ENCODE peak calls at places on chromosomes 16 and 17, in four cellular contexts. C is endodermal cell, G is upper lobe of right lung, X is K562. E is an unnamed sample.

GRCh38 chr17:37361543-37361942 is 14.2 kb upstream of the C17orf78 start:
- DNase-seq in C (no peak), G (no peak), X (no peak), E (no peak)

GRCh38 chr16:65268331-65268730 is 146.5 kb upstream of the CDH11 start:
- DNase-seq in C (no peak), G (no peak), X (no peak), E (no peak)

GRCh38 chr17:77317091-77317519 is 176.3 kb downstream of the SEC14L1 start:
- DNase-seq in C (peak; percentile 53), G (peak; percentile 50), X (no peak), E (no peak)

GRCh38 chr16:3190949-3191353 is 2.9 kb downstream of the OR1F1 start:
- DNase-seq in C (no peak), G (no peak), X (peak; percentile 50), E (no peak)

GRCh38 chr17:44324092-44324570 is 492 bp downstream of the SLC25A39 start:
- DNase-seq in C (no peak), G (peak; percentile 79), X (peak; percentile 41), E (no peak)

GRCh38 chr17:68805609-68806008 is 149.6 kb downstream of the ABCA8 start:
- DNase-seq in C (no peak), G (no peak), X (no peak), E (no peak)

GRCh38 chr16:1726661-1727502 is 20.9 kb downstream of the MAPK8IP3 start:
- DNase-seq in C (no peak), G (no peak), X (no peak), E (no peak)

GRCh38 chr17:9529033-9529748 is 46.4 kb downstream of the STX8 start:
- DNase-seq in C (no peak), G (no peak), X (peak; percentile 19), E (no peak)

GRCh38 chr17:82490512-82491195 is 28.9 kb upstream of the FOXK2 start:
- DNase-seq in C (no peak), G (no peak), X (no peak), E (peak; percentile 35)

GRCh38 chr17:20156196-20157077 is 147.3 kb downstream of the SPECC1 start:
- DNase-seq in C (peak; percentile 93), G (peak; percentile 82), X (peak; percentile 48), E (peak; percentile 59)

GRCh38 chr17:59505610-59506276 is 59.7 kb upstream of the DHX40 start:
- DNase-seq in C (peak; percentile 64), G (no peak), X (no peak), E (no peak)

GRCh38 chr16:60642956-60643355 is 1393.3 kb downstream of the CDH8 start:
- DNase-seq in C (no peak), G (no peak), X (no peak), E (no peak)

GRCh38 chr16:85520853-85521736 is 92.0 kb upstream of the GSE1 start:
- DNase-seq in C (no peak), G (peak; percentile 94), X (no peak), E (no peak)

GRCh38 chr17:19753049-19753444 is 4.9 kb upstream of the ALDH3A1 start:
- DNase-seq in C (no peak), G (peak; percentile 91), X (no peak), E (no peak)

GRCh38 chr17:44990994-44991393 is 22.9 kb upstream of the C1QL1 start:
- DNase-seq in C (no peak), G (no peak), X (no peak), E (no peak)

GRCh38 chr17:30302241-30302640 is 10.5 kb upstream of the BLMH start:
- DNase-seq in C (no peak), G (no peak), X (no peak), E (no peak)

GRCh38 chr17:352421-353212 is at the start of gene RPH3AL:
- DNase-seq in C (peak; percentile 88), G (peak; percentile 89), X (no peak), E (peak; percentile 60)

GRCh38 chr16:84816023-84816422 is 3.8 kb upstream of the CRISPLD2 start:
- DNase-seq in C (no peak), G (no peak), X (no peak), E (no peak)

GRCh38 chr16:4641876-4642275 is 17.2 kb downstream of the MGRN1 start:
- DNase-seq in C (no peak), G (no peak), X (no peak), E (no peak)

GRCh38 chr16:3195975-3196374 is 8.0 kb downstream of the OR1F1 start:
- DNase-seq in C (peak; percentile 53), G (no peak), X (no peak), E (no peak)

DNA sequence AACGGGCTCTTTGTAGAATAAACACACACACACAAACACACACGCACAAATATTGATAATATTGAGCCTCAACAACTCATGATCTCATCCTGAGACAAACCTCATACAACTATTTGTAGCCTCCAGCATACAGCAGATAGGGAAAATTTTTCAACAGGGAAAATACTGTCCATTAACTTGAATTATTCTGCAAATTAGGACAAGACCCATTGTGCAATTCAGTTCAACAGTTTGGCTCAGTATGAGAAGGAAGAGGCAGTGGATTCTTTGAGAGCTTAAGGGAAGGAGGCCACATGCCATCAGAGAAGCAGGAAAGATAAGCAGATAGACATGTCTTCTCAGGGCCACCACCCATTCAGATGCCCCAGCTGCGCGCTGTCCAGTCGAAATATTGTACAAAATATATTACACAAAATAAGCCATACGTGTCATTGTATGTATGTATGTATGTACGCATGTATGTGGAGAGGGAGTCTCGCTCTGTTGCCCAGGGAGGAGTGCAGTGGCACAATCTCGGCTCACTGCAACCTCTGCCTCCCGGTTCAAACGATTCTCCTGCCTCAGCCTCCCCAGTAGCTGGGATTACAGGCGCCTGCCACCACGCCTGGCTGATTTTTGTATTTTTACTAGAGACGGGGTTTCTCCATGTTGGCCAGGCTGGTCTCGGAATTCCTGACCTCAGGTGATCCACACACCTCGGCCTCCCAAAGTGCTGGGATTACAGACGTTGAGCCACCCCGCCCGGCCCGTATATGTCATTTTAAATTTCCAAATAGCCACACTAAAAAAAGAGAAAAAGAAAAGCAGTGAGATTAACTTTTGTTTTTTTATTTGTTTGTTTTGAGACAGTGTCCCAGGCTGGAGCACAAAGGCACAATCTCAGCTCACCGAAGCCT is 1.8 kb downstream of the ZC3H7A start:
- DNase-seq in C (no peak), G (peak; percentile 45), X (peak; percentile 35), E (no peak)
- H3K4me1 ChIP-seq in C (peaks cover 26% of the 10 kb centered on the region), G (peaks cover 75% of the 10 kb centered on the region), X (peaks cover 42% of the 10 kb centered on the region), E (peaks cover 11% of the 10 kb centered on the region)

GRCh38 chr17:7573324-7574080 is 5.9 kb upstream of the CD68 start:
- DNase-seq in C (peak; percentile 95), G (peak; percentile 95), X (peak; percentile 88), E (peak; percentile 92)
- H3K4me1 ChIP-seq in C (peaks cover 4% of the 10 kb centered on the region), G (peaks cover 42% of the 10 kb centered on the region), X (peaks cover 8% of the 10 kb centered on the region), E (peaks cover 3% of the 10 kb centered on the region)

GRCh38 chr17:33858682-33859081 is 396.4 kb upstream of the CCL2 start:
- DNase-seq in C (no peak), G (no peak), X (peak; percentile 67), E (no peak)
- H3K4me1 ChIP-seq in C (no peaks in the 10 kb centered on the region), G (no peaks in the 10 kb centered on the region), X (no peaks in the 10 kb centered on the region), E (no peaks in the 10 kb centered on the region)

DNA sequence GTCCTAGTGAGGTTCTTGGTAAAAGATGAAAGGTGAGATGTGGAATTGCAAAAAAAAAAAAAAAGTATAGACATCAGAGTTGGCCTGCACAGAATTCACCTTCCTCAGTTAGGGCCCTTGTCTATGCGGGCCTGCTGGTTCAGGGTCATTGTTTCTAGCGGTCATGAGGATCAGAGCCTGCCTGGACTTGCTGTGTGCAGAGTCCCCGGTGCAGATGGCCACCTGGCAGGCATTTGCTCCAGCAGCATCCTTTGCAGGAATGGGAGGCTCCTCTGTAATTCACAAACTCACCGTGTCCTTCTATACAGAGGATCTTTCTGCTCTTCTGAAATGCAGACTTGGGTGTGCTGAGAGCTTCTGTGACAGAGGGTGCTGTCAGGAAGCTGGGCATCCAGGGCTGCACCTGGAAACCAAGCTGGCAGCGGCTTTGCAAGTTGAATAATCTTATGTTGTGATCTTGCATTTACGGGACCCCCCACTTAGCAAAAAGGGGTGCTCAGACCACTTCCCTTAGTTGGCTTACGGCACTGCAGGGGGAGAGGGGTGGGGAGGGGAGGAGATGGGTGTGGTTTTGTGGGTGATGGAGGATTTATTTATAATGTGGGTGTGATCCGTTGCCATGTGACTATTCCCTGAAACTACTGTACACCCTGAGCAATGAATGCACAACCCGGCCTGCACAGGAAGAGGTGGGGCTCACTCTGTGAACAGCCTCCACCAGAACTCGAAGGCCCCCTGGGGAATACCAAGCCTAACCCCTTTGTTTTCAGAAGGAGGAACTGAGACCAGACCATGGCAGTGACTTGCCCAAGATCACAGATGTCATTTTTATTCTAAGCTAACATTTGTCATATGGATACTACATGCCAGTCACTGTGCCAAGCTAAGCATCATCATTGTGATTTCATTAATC is 178.2 kb downstream of the PRKCB start:
- DNase-seq in C (no peak), G (no peak), X (no peak), E (no peak)
- H3K4me1 ChIP-seq in C (no peaks in the 10 kb centered on the region), G (peaks cover 3% of the 10 kb centered on the region), X (peaks cover 4% of the 10 kb centered on the region), E (no peaks in the 10 kb centered on the region)

GRCh38 chr16:82197540-82198240 is 27.7 kb upstream of the MPHOSPH6 start:
- DNase-seq in C (no peak), G (no peak), X (no peak), E (peak; percentile 33)

GRCh38 chr16:82201906-82202305 is 31.9 kb upstream of the MPHOSPH6 start:
- DNase-seq in C (no peak), G (no peak), X (no peak), E (no peak)

GRCh38 chr16:82199209-82199608 is 29.2 kb upstream of the MPHOSPH6 start:
- DNase-seq in C (no peak), G (no peak), X (no peak), E (no peak)

DNA sequence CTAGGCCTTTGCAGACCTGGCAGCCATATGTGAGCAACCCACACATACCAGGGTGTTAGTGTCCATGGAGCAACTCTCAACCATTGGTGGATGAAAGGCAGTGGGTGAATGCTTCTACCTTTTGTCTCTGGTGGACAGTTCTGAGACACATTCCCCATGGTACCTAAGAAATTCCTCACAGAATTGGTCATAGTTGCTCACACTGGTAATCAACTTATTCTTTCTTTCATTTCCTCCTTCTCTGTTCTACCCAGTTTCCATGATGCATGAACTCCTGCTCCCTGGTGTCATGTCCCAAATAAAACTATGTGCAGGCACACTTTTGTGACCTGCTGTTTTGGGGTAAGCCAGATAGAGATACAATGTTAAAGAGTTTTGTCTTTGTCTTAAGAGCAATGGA is 33.2 kb upstream of the MPHOSPH6 start:
- DNase-seq in C (no peak), G (no peak), X (no peak), E (no peak)
- H3K4me1 ChIP-seq in C (no peaks in the 10 kb centered on the region), G (no peaks in the 10 kb centered on the region), X (no peaks in the 10 kb centered on the region), E (no peaks in the 10 kb centered on the region)

GRCh38 chr17:79043931-79044320 is 20.0 kb downstream of the C1QTNF1 start:
- DNase-seq in C (no peak), G (peak; percentile 61), X (no peak), E (no peak)
- H3K4me1 ChIP-seq in C (no peaks in the 10 kb centered on the region), G (no peaks in the 10 kb centered on the region), X (peaks cover 17% of the 10 kb centered on the region), E (peaks cover 2% of the 10 kb centered on the region)

DNA sequence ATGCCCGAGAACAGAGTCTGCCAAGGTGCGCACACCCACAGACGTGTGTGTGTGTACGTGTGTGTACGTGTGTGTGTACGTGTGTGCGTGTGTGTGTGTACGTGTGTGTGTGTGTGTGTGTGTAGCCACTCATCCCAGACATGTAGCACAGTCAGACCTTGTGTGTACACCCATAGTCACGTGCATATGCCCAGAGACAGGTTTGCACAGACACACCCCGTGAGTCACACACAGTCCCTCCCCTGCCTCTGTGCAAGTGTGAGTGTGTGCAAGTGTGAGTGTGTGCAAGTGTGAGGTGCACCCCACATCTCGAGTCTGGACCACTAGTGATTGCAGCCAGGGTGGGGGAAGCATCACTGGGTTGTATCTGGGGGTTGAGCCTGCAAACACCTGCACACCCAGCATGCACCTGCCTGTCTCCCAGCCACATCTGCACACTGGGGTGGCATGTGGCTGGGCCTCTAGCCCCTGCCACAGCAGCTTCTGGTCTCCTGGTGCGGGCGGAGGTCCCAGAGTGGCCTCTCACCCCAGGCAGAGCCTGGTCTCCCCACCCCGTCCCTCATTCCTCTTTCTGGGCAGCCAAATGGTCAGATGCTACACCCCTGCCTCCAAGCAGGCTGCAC is 23.6 kb downstream of the BAHCC1 start:
- DNase-seq in C (no peak), G (no peak), X (no peak), E (no peak)
- H3K4me1 ChIP-seq in C (peaks cover 3% of the 10 kb centered on the region), G (peaks cover 55% of the 10 kb centered on the region), X (peaks cover 85% of the 10 kb centered on the region), E (peaks cover 41% of the 10 kb centered on the region)

E was measured in ovary.